ENCODE peak calls at places on chromosomes 2 and 18, in six cellular contexts. S, G, A, O, X and C are unnamed samples.

GRCh38 chr18:64409511-64409910 is 260.6 kb upstream of the LINC00305 start:
- DNase-seq in S (peak), G (no peak), A (no peak), O (peak), X (no peak), C (peak)

GRCh38 chr18:64276736-64277135 is 127.8 kb upstream of the LINC00305 start:
- DNase-seq in S (peak), G (no peak), A (no peak), O (peak), X (no peak), C (no peak)

GRCh38 chr2:47690132-47690531 is 92.8 kb upstream of the MSH6 start:
- DNase-seq in S (no peak), G (no peak), A (no peak), O (no peak), X (no peak), C (no peak)

GRCh38 chr18:66344227-66344626 is 259.7 kb downstream of the CDH19 start:
- DNase-seq in S (no peak), G (no peak), A (no peak), O (no peak), X (no peak), C (no peak)

GRCh38 chr2:127108090-127108523 is 1.2 kb upstream of the BIN1 start:
- DNase-seq in S (no peak), G (no peak), A (no peak), O (no peak), X (peak), C (no peak)

GRCh38 chr2:135904590-135904989 is 28.3 kb upstream of the MCM6 start:
- DNase-seq in S (peak), G (no peak), A (no peak), O (peak), X (no peak), C (no peak)

GRCh38 chr18:63238711-63239110 is 80.9 kb downstream of the BCL2 start:
- DNase-seq in S (no peak), G (no peak), A (no peak), O (no peak), X (no peak), C (no peak)

GRCh38 chr2:159010340-159010739 is 41.9 kb downstream of the TANC1 start:
- DNase-seq in S (peak), G (no peak), A (no peak), O (peak), X (no peak), C (no peak)

GRCh38 chr2:191759650-191760049 is 81.7 kb downstream of the NABP1 start:
- DNase-seq in S (no peak), G (no peak), A (no peak), O (no peak), X (no peak), C (no peak)

GRCh38 chr2:233353769-233354499 is at the start of gene DGKD:
- DNase-seq in S (peak), G (peak), A (peak), O (peak), X (peak), C (peak)

GRCh38 chr18:45253973-45254372 is 361.3 kb upstream of the SLC14A2 start:
- DNase-seq in S (no peak), G (no peak), A (no peak), O (no peak), X (no peak), C (no peak)

GRCh38 chr2:164831887-164832286 is 9.7 kb downstream of the COBLL1 start:
- DNase-seq in S (no peak), G (no peak), A (no peak), O (no peak), X (no peak), C (no peak)

GRCh38 chr2:86371482-86372002 is 34.1 kb upstream of the REEP1 start:
- DNase-seq in S (no peak), G (no peak), A (no peak), O (no peak), X (no peak), C (no peak)

GRCh38 chr2:237118731-237119130 is 33.0 kb downstream of the COPS8 start:
- DNase-seq in S (no peak), G (no peak), A (no peak), O (peak), X (no peak), C (no peak)

GRCh38 chr2:104429978-104430740 is 423.8 kb upstream of the POU3F3 start:
- DNase-seq in S (no peak), G (no peak), A (no peak), O (no peak), X (no peak), C (no peak)

GRCh38 chr18:7177131-7177744 is 53.7 kb upstream of the LRRC30 start:
- DNase-seq in S (peak), G (no peak), A (no peak), O (peak), X (peak), C (no peak)

GRCh38 chr18:76306685-76307292 is 188.3 kb downstream of the ZNF516 start:
- DNase-seq in S (no peak), G (no peak), A (no peak), O (no peak), X (no peak), C (no peak)

GRCh38 chr18:5451871-5452270 is 91.9 kb downstream of the EPB41L3 start:
- DNase-seq in S (no peak), G (no peak), A (no peak), O (no peak), X (no peak), C (no peak)

GRCh38 chr2:26179446-26179907 is 6.6 kb downstream of the GAREM2 start:
- DNase-seq in S (no peak), G (no peak), A (no peak), O (no peak), X (no peak), C (no peak)

GRCh38 chr2:226885769-226886435 is 50.0 kb downstream of the RHBDD1 start:
- DNase-seq in S (no peak), G (no peak), A (no peak), O (no peak), X (no peak), C (no peak)

GRCh38 chr2:189300917-189301316 is 121.4 kb upstream of the COL5A2 start:
- DNase-seq in S (no peak), G (peak), A (no peak), O (no peak), X (no peak), C (no peak)

GRCh38 chr18:45730832-45731545 is 7.0 kb downstream of the SLC14A1 start:
- DNase-seq in S (no peak), G (no peak), A (no peak), O (no peak), X (no peak), C (no peak)

GRCh38 chr2:33272001-33272400 is 204.4 kb upstream of the RASGRP3 start:
- DNase-seq in S (no peak), G (no peak), A (peak), O (no peak), X (no peak), C (peak)

GRCh38 chr2:186255823-186256222 is 230.2 kb upstream of the ZC3H15 start:
- DNase-seq in S (no peak), G (no peak), A (no peak), O (no peak), X (no peak), C (no peak)

GRCh38 chr2:239165206-239165831 is 235.5 kb downstream of the HDAC4 start:
- DNase-seq in S (no peak), G (no peak), A (no peak), O (no peak), X (no peak), C (no peak)

GRCh38 chr2:189124175-189124574 is 55.4 kb downstream of the COL5A2 start:
- DNase-seq in S (no peak), G (no peak), A (no peak), O (no peak), X (no peak), C (no peak)

GRCh38 chr2:42795871-42796301 is 3.5 kb upstream of the HAAO start:
- DNase-seq in S (no peak), G (no peak), A (peak), O (no peak), X (no peak), C (no peak)

GRCh38 chr18:27942706-27943105 is 234.2 kb downstream of the CDH2 start:
- DNase-seq in S (peak), G (no peak), A (no peak), O (peak), X (no peak), C (no peak)

GRCh38 chr18:3554811-3555427 is 104.9 kb downstream of the TGIF1 start:
- DNase-seq in S (no peak), G (no peak), A (no peak), O (no peak), X (no peak), C (no peak)

GRCh38 chr2:121974919-121975654 is 219.6 kb downstream of the TSN start:
- DNase-seq in S (peak), G (peak), A (peak), O (peak), X (peak), C (peak)
- TF ChIP-seq CTCF in S (peak), G (peak), A (peak), O (peak), X (peak), C (peak)

GRCh38 chr2:5319493-5319892 is 372.7 kb upstream of the SOX11 start:
- DNase-seq in S (no peak), G (no peak), A (no peak), O (no peak), X (no peak), C (no peak)
- TF ChIP-seq CTCF in S (no peak), G (no peak), A (no peak), O (no peak), X (no peak), C (no peak)

GRCh38 chr18:74654637-74655036 is 57.0 kb downstream of the ZNF407 start:
- DNase-seq in S (peak), G (no peak), A (no peak), O (peak), X (no peak), C (no peak)
- TF ChIP-seq CTCF in S (peak), G (no peak), A (no peak), O (no peak), X (no peak), C (peak)

DNA sequence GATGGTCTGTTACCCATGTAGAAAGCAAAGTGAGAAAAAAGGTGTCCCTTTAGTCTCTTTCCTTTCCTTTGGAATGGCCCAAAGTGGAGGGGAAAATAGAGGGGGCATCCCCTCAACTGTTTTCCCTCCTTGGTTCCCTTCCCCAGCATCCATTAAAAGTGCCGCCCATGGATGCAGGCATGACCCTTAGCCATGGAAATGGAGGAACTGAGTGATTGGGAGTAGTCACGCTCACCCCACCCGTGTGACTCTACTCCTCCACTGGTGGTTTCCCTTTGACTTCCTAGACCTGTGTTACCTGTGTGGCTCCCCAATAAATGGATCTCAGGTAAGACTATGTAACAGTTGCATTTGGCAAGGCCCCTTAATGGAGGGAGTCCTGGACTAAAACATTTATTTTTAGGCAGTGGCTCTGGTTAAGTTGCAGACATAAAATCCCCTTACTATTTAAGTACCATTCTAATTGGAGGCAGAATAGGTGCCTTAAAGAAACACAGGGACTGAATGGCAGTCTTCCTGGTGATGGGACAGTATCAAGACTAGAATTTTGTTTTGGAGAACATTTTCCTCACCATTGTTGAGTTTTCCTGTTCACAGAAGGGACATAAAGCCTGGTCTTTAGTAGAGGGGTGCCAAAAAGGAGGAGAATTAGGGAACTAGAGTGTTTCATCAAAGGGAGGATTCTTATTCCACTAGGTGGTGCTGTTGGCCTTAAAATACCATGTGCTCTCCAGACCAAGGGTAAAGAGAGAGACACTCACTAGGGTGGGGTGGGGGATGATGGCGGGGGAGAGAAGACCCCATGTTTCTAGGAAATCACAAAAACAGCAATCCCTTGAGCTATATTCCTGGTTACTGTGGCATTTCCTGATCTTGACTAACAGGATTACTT is 25.7 kb upstream of the PLA2R1 start:
- DNase-seq in S (peak), G (no peak), A (no peak), O (peak), X (no peak), C (no peak)
- TF ChIP-seq CTCF in S (peak), G (no peak), A (peak), O (peak), X (no peak), C (peak)